ENCODE peak calls at places on chromosomes 5 and 9, in seven cellular contexts. One of them, this sample, is unnamed.

GRCh38 chr9:114583776-114584175 is 3.8 kb upstream of the ATP6V1G1 start:
- DNase-seq in lower leg skin: no peak
- DNase-seq in CD4-positive, alpha-beta T cell: no peak
- DNase-seq in endothelial cell: no peak
- DNase-seq in CD8-positive, alpha-beta T cell: no peak
- DNase-seq in RWPE1: no peak
- DNase-seq in Peyer's patch: no peak
- DNase-seq in this sample: no peak

GRCh38 chr9:104300125-104300524 is 203.9 kb upstream of the OR13F1 start:
- DNase-seq in lower leg skin: no peak
- DNase-seq in CD4-positive, alpha-beta T cell: no peak
- DNase-seq in endothelial cell: no peak
- DNase-seq in CD8-positive, alpha-beta T cell: no peak
- DNase-seq in RWPE1: no peak
- DNase-seq in Peyer's patch: no peak
- DNase-seq in this sample: no peak

GRCh38 chr5:95870105-95870672 is 47.7 kb upstream of the GLRX start:
- DNase-seq in lower leg skin: peak; percentile 68
- DNase-seq in CD4-positive, alpha-beta T cell: no peak
- DNase-seq in endothelial cell: no peak
- DNase-seq in CD8-positive, alpha-beta T cell: no peak
- DNase-seq in RWPE1: no peak
- DNase-seq in Peyer's patch: no peak
- DNase-seq in this sample: no peak

GRCh38 chr9:124259273-124260078 is 1.7 kb downstream of the NEK6 start:
- DNase-seq in lower leg skin: peak; percentile 95
- DNase-seq in CD4-positive, alpha-beta T cell: no peak
- DNase-seq in endothelial cell: no peak
- DNase-seq in CD8-positive, alpha-beta T cell: no peak
- DNase-seq in RWPE1: peak; percentile 93
- DNase-seq in Peyer's patch: peak; percentile 73
- DNase-seq in this sample: peak; percentile 76

GRCh38 chr9:134676886-134677285 is 35.3 kb downstream of the COL5A1 start:
- DNase-seq in lower leg skin: no peak
- DNase-seq in CD4-positive, alpha-beta T cell: no peak
- DNase-seq in endothelial cell: no peak
- DNase-seq in CD8-positive, alpha-beta T cell: no peak
- DNase-seq in RWPE1: no peak
- DNase-seq in Peyer's patch: no peak
- DNase-seq in this sample: no peak

GRCh38 chr9:107484117-107484723 is 5.3 kb downstream of the KLF4 start:
- DNase-seq in lower leg skin: peak; percentile 31
- DNase-seq in CD4-positive, alpha-beta T cell: no peak
- DNase-seq in endothelial cell: peak; percentile 33
- DNase-seq in CD8-positive, alpha-beta T cell: no peak
- DNase-seq in RWPE1: peak; percentile 62
- DNase-seq in Peyer's patch: no peak
- DNase-seq in this sample: peak; percentile 34

GRCh38 chr9:134492281-134492691 is 149.3 kb upstream of the COL5A1 start:
- DNase-seq in lower leg skin: peak; percentile 86
- DNase-seq in CD4-positive, alpha-beta T cell: no peak
- DNase-seq in endothelial cell: no peak
- DNase-seq in CD8-positive, alpha-beta T cell: no peak
- DNase-seq in RWPE1: no peak
- DNase-seq in Peyer's patch: peak; percentile 49
- DNase-seq in this sample: no peak

GRCh38 chr9:138103111-138103823 is 225.7 kb downstream of the CACNA1B start:
- DNase-seq in lower leg skin: peak; percentile 70
- DNase-seq in CD4-positive, alpha-beta T cell: no peak
- DNase-seq in endothelial cell: no peak
- DNase-seq in CD8-positive, alpha-beta T cell: no peak
- DNase-seq in RWPE1: no peak
- DNase-seq in Peyer's patch: peak; percentile 3
- DNase-seq in this sample: no peak

GRCh38 chr5:1734271-1734907 is 65.2 kb downstream of the MRPL36 start:
- DNase-seq in lower leg skin: peak; percentile 76
- DNase-seq in CD4-positive, alpha-beta T cell: no peak
- DNase-seq in endothelial cell: peak; percentile 1
- DNase-seq in CD8-positive, alpha-beta T cell: no peak
- DNase-seq in RWPE1: no peak
- DNase-seq in Peyer's patch: no peak
- DNase-seq in this sample: no peak

GRCh38 chr9:125484632-125485282 is 222.3 kb downstream of the MAPKAP1 start:
- DNase-seq in lower leg skin: no peak
- DNase-seq in CD4-positive, alpha-beta T cell: no peak
- DNase-seq in endothelial cell: no peak
- DNase-seq in CD8-positive, alpha-beta T cell: no peak
- DNase-seq in RWPE1: no peak
- DNase-seq in Peyer's patch: no peak
- DNase-seq in this sample: no peak

GRCh38 chr5:36357391-36357790 is 55.7 kb upstream of the RANBP3L start:
- DNase-seq in lower leg skin: no peak
- DNase-seq in CD4-positive, alpha-beta T cell: no peak
- DNase-seq in endothelial cell: no peak
- DNase-seq in CD8-positive, alpha-beta T cell: no peak
- DNase-seq in RWPE1: no peak
- DNase-seq in Peyer's patch: no peak
- DNase-seq in this sample: no peak

GRCh38 chr5:174414315-174414710 is 310.1 kb upstream of the MSX2 start:
- DNase-seq in lower leg skin: no peak
- DNase-seq in CD4-positive, alpha-beta T cell: no peak
- DNase-seq in endothelial cell: no peak
- DNase-seq in CD8-positive, alpha-beta T cell: no peak
- DNase-seq in RWPE1: no peak
- DNase-seq in Peyer's patch: no peak
- DNase-seq in this sample: no peak

GRCh38 chr5:108266235-108266634 is 115.7 kb downstream of the FBXL17 start:
- DNase-seq in lower leg skin: no peak
- DNase-seq in CD4-positive, alpha-beta T cell: no peak
- DNase-seq in endothelial cell: no peak
- DNase-seq in CD8-positive, alpha-beta T cell: no peak
- DNase-seq in RWPE1: peak; percentile 66
- DNase-seq in Peyer's patch: no peak
- DNase-seq in this sample: no peak

GRCh38 chr5:50744761-50745160 is 78.3 kb downstream of the PARP8 start:
- DNase-seq in lower leg skin: no peak
- DNase-seq in CD4-positive, alpha-beta T cell: no peak
- DNase-seq in endothelial cell: no peak
- DNase-seq in CD8-positive, alpha-beta T cell: no peak
- DNase-seq in RWPE1: no peak
- DNase-seq in Peyer's patch: no peak
- DNase-seq in this sample: no peak

GRCh38 chr9:95773061-95773433 is 102.4 kb upstream of the ERCC6L2 start:
- DNase-seq in lower leg skin: no peak
- DNase-seq in CD4-positive, alpha-beta T cell: no peak
- DNase-seq in endothelial cell: no peak
- DNase-seq in CD8-positive, alpha-beta T cell: no peak
- DNase-seq in RWPE1: no peak
- DNase-seq in Peyer's patch: no peak
- DNase-seq in this sample: no peak

GRCh38 chr5:83564069-83564749 is 92.7 kb downstream of the VCAN start:
- DNase-seq in lower leg skin: no peak
- DNase-seq in CD4-positive, alpha-beta T cell: no peak
- DNase-seq in endothelial cell: no peak
- DNase-seq in CD8-positive, alpha-beta T cell: no peak
- DNase-seq in RWPE1: peak; percentile 57
- DNase-seq in Peyer's patch: no peak
- DNase-seq in this sample: no peak

GRCh38 chr5:108917596-108917995 is 169.9 kb downstream of the FER start:
- DNase-seq in lower leg skin: no peak
- DNase-seq in CD4-positive, alpha-beta T cell: no peak
- DNase-seq in endothelial cell: no peak
- DNase-seq in CD8-positive, alpha-beta T cell: no peak
- DNase-seq in RWPE1: peak; percentile 9
- DNase-seq in Peyer's patch: no peak
- DNase-seq in this sample: peak; percentile 32

GRCh38 chr9:121266356-121266755 is 1.6 kb upstream of the GSN start:
- DNase-seq in lower leg skin: peak; percentile 65
- DNase-seq in CD4-positive, alpha-beta T cell: no peak
- DNase-seq in endothelial cell: no peak
- DNase-seq in CD8-positive, alpha-beta T cell: no peak
- DNase-seq in RWPE1: no peak
- DNase-seq in Peyer's patch: no peak
- DNase-seq in this sample: no peak

GRCh38 chr9:106775960-106776359 is 87.0 kb upstream of the ZNF462 start:
- DNase-seq in lower leg skin: no peak
- DNase-seq in CD4-positive, alpha-beta T cell: no peak
- DNase-seq in endothelial cell: no peak
- DNase-seq in CD8-positive, alpha-beta T cell: no peak
- DNase-seq in RWPE1: peak; percentile 28
- DNase-seq in Peyer's patch: no peak
- DNase-seq in this sample: no peak

GRCh38 chr9:129422843-129423700 is 197.8 kb downstream of the C9orf50 start:
- DNase-seq in lower leg skin: no peak
- DNase-seq in CD4-positive, alpha-beta T cell: no peak
- DNase-seq in endothelial cell: no peak
- DNase-seq in CD8-positive, alpha-beta T cell: no peak
- DNase-seq in RWPE1: no peak
- DNase-seq in Peyer's patch: peak; percentile 65
- DNase-seq in this sample: no peak

GRCh38 chr5:126624534-126624933 is 23.8 kb downstream of the PHAX start:
- DNase-seq in lower leg skin: no peak
- DNase-seq in CD4-positive, alpha-beta T cell: no peak
- DNase-seq in endothelial cell: no peak
- DNase-seq in CD8-positive, alpha-beta T cell: no peak
- DNase-seq in RWPE1: peak; percentile 41
- DNase-seq in Peyer's patch: no peak
- DNase-seq in this sample: peak; percentile 19

GRCh38 chr5:173547579-173547978 is 68.9 kb downstream of the BOD1 start:
- DNase-seq in lower leg skin: no peak
- DNase-seq in CD4-positive, alpha-beta T cell: no peak
- DNase-seq in endothelial cell: no peak
- DNase-seq in CD8-positive, alpha-beta T cell: no peak
- DNase-seq in RWPE1: peak; percentile 41
- DNase-seq in Peyer's patch: no peak
- DNase-seq in this sample: peak; percentile 14

GRCh38 chr9:105425817-105426433 is 21.9 kb upstream of the FSD1L start:
- DNase-seq in lower leg skin: no peak
- DNase-seq in CD4-positive, alpha-beta T cell: no peak
- DNase-seq in endothelial cell: no peak
- DNase-seq in CD8-positive, alpha-beta T cell: no peak
- DNase-seq in RWPE1: peak; percentile 66
- DNase-seq in Peyer's patch: no peak
- DNase-seq in this sample: no peak

GRCh38 chr5:97400537-97400936 is 217.5 kb upstream of the RIOK2 start:
- DNase-seq in lower leg skin: no peak
- DNase-seq in CD4-positive, alpha-beta T cell: no peak
- DNase-seq in endothelial cell: no peak
- DNase-seq in CD8-positive, alpha-beta T cell: no peak
- DNase-seq in RWPE1: no peak
- DNase-seq in Peyer's patch: no peak
- DNase-seq in this sample: no peak

GRCh38 chr5:137636076-137636475 is 99.8 kb downstream of the KLHL3 start:
- DNase-seq in lower leg skin: no peak
- DNase-seq in CD4-positive, alpha-beta T cell: no peak
- DNase-seq in endothelial cell: no peak
- DNase-seq in CD8-positive, alpha-beta T cell: no peak
- DNase-seq in RWPE1: no peak
- DNase-seq in Peyer's patch: no peak
- DNase-seq in this sample: no peak
- TF ChIP-seq CTCF in lower leg skin: no peak
- TF ChIP-seq CTCF in CD4-positive, alpha-beta T cell: no peak
- TF ChIP-seq CTCF in endothelial cell: no peak
- TF ChIP-seq CTCF in CD8-positive, alpha-beta T cell: no peak
- TF ChIP-seq CTCF in RWPE1: no peak
- TF ChIP-seq CTCF in Peyer's patch: no peak
- TF ChIP-seq CTCF in this sample: no peak

GRCh38 chr5:66440202-66440680 is 156.0 kb upstream of the MAST4 start:
- DNase-seq in lower leg skin: no peak
- DNase-seq in CD4-positive, alpha-beta T cell: no peak
- DNase-seq in endothelial cell: no peak
- DNase-seq in CD8-positive, alpha-beta T cell: no peak
- DNase-seq in RWPE1: no peak
- DNase-seq in Peyer's patch: no peak
- DNase-seq in this sample: no peak

GRCh38 chr5:66436721-66437120 is 159.5 kb upstream of the MAST4 start:
- DNase-seq in lower leg skin: no peak
- DNase-seq in CD4-positive, alpha-beta T cell: no peak
- DNase-seq in endothelial cell: no peak
- DNase-seq in CD8-positive, alpha-beta T cell: no peak
- DNase-seq in RWPE1: peak; percentile 13
- DNase-seq in Peyer's patch: no peak
- DNase-seq in this sample: peak; percentile 14
- TF ChIP-seq CTCF in lower leg skin: no peak
- TF ChIP-seq CTCF in CD4-positive, alpha-beta T cell: no peak
- TF ChIP-seq CTCF in endothelial cell: no peak
- TF ChIP-seq CTCF in CD8-positive, alpha-beta T cell: no peak
- TF ChIP-seq CTCF in RWPE1: no peak
- TF ChIP-seq CTCF in Peyer's patch: no peak
- TF ChIP-seq CTCF in this sample: peak; percentile 27

DNA sequence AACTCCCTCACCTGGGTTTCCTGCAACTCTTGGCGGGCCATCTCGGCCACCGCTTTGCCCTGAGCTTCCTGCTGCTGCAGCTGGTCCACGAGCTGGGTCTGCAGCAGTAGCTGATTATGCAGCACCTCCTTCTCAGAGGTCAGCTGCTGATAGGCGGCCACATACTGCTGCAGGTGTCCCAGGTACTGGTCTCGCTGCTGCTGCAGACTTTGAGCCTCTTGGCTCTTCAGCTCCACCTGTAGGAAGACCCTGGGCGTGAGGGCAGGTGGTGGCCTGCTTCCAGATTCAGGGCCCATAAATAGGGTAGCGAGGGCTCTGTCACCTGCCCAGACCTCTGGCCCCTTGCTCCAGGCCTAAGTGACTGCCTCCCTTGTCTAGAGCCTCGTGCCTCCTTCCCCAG is 16.7 kb downstream of the GOLGA2 start:
- DNase-seq in lower leg skin: no peak
- DNase-seq in CD4-positive, alpha-beta T cell: no peak
- DNase-seq in endothelial cell: no peak
- DNase-seq in CD8-positive, alpha-beta T cell: no peak
- DNase-seq in RWPE1: no peak
- DNase-seq in Peyer's patch: no peak
- DNase-seq in this sample: peak; percentile 4
- TF ChIP-seq CTCF in lower leg skin: no peak
- TF ChIP-seq CTCF in CD4-positive, alpha-beta T cell: no peak
- TF ChIP-seq CTCF in endothelial cell: no peak
- TF ChIP-seq CTCF in CD8-positive, alpha-beta T cell: no peak
- TF ChIP-seq CTCF in RWPE1: no peak
- TF ChIP-seq CTCF in Peyer's patch: peak; percentile 20
- TF ChIP-seq CTCF in this sample: no peak

DNA sequence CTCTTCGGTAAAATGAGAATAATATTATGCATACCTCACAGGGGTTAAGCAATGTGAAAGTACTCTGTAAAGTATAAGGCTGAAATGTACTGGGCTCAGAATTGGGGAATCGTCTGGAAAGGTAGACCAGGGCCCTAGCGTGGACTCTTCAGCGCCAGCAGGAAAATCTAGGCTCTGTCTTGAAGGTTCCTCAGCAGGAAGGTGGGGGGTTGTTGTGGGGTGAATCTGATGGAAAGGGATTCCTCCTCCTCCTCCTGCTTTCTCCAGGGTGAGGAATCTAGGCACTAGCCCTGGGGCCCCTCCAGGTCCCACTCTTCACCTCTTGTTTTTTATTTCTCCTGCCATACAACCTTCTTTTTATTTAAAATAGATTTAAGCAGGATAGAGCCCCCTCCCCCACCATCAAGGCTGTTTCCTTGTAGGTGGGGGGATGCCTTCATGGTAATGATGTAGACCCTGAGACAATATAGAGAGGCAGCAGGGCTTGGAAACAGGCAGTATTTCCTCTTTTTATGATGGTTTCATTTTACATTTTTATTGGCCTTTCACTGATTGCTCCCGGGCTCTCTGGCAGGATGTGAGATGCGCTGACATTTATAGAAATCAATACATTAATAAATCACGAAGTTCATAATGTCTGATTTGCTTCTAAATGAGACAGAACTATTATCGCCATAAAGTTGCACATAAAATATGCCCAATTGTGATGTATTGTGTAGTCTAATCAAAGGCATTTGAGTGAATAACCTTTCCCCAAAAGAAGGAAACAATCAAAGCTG is 78.9 kb upstream of the GABRP start:
- DNase-seq in lower leg skin: no peak
- DNase-seq in CD4-positive, alpha-beta T cell: no peak
- DNase-seq in endothelial cell: no peak
- DNase-seq in CD8-positive, alpha-beta T cell: no peak
- DNase-seq in RWPE1: no peak
- DNase-seq in Peyer's patch: no peak
- DNase-seq in this sample: no peak
- TF ChIP-seq CTCF in lower leg skin: no peak
- TF ChIP-seq CTCF in CD4-positive, alpha-beta T cell: no peak
- TF ChIP-seq CTCF in endothelial cell: no peak
- TF ChIP-seq CTCF in CD8-positive, alpha-beta T cell: no peak
- TF ChIP-seq CTCF in RWPE1: no peak
- TF ChIP-seq CTCF in Peyer's patch: no peak
- TF ChIP-seq CTCF in this sample: no peak